ENCODE peak calls at places on chromosome 11, in five cellular contexts. One of them, this sample, is unnamed.

GRCh38 chr11:102485095-102485722 is 32.6 kb upstream of the TMEM123 start:
- DNase-seq in BJ: no peak
- DNase-seq in cardiac fibroblast: peak
- DNase-seq in fibroblast of mammary gland: peak
- DNase-seq in colonic mucosa: no peak
- DNase-seq in this sample: peak

GRCh38 chr11:103338621-103339484 is 229.6 kb downstream of the DYNC2H1 start:
- DNase-seq in BJ: no peak
- DNase-seq in cardiac fibroblast: peak
- DNase-seq in fibroblast of mammary gland: peak
- DNase-seq in colonic mucosa: no peak
- DNase-seq in this sample: peak

GRCh38 chr11:116065986-116066385 is 561.8 kb upstream of the CADM1 start:
- DNase-seq in BJ: no peak
- DNase-seq in cardiac fibroblast: no peak
- DNase-seq in fibroblast of mammary gland: no peak
- DNase-seq in colonic mucosa: no peak
- DNase-seq in this sample: no peak

GRCh38 chr11:11076276-11076675 is 218.4 kb upstream of the ZBED5 start:
- DNase-seq in BJ: no peak
- DNase-seq in cardiac fibroblast: no peak
- DNase-seq in fibroblast of mammary gland: no peak
- DNase-seq in colonic mucosa: no peak
- DNase-seq in this sample: no peak

GRCh38 chr11:46513934-46514342 is 79.9 kb downstream of the AMBRA1 start:
- DNase-seq in BJ: no peak
- DNase-seq in cardiac fibroblast: peak
- DNase-seq in fibroblast of mammary gland: peak
- DNase-seq in colonic mucosa: no peak
- DNase-seq in this sample: no peak

GRCh38 chr11:34644669-34645406 is 23.9 kb downstream of the EHF start:
- DNase-seq in BJ: peak
- DNase-seq in cardiac fibroblast: peak
- DNase-seq in fibroblast of mammary gland: peak
- DNase-seq in colonic mucosa: no peak
- DNase-seq in this sample: peak

GRCh38 chr11:127670372-127670771 is 669.8 kb upstream of the KIRREL3 start:
- DNase-seq in BJ: no peak
- DNase-seq in cardiac fibroblast: no peak
- DNase-seq in fibroblast of mammary gland: no peak
- DNase-seq in colonic mucosa: no peak
- DNase-seq in this sample: no peak

GRCh38 chr11:19683141-19683805 is 29.4 kb upstream of the NAV2 start:
- DNase-seq in BJ: no peak
- DNase-seq in cardiac fibroblast: peak
- DNase-seq in fibroblast of mammary gland: peak
- DNase-seq in colonic mucosa: no peak
- DNase-seq in this sample: no peak

GRCh38 chr11:45463541-45463940 is 177.4 kb upstream of the SYT13 start:
- DNase-seq in BJ: no peak
- DNase-seq in cardiac fibroblast: no peak
- DNase-seq in fibroblast of mammary gland: no peak
- DNase-seq in colonic mucosa: no peak
- DNase-seq in this sample: no peak

GRCh38 chr11:108549319-108549885 is 44.2 kb downstream of the EXPH5 start:
- DNase-seq in BJ: no peak
- DNase-seq in cardiac fibroblast: no peak
- DNase-seq in fibroblast of mammary gland: no peak
- DNase-seq in colonic mucosa: no peak
- DNase-seq in this sample: no peak

GRCh38 chr11:70174846-70175764 is 28.0 kb upstream of the FADD start:
- DNase-seq in BJ: no peak
- DNase-seq in cardiac fibroblast: no peak
- DNase-seq in fibroblast of mammary gland: no peak
- DNase-seq in colonic mucosa: no peak
- DNase-seq in this sample: no peak

GRCh38 chr11:107385361-107385982 is 72.2 kb downstream of the CWF19L2 start:
- DNase-seq in BJ: no peak
- DNase-seq in cardiac fibroblast: peak
- DNase-seq in fibroblast of mammary gland: peak
- DNase-seq in colonic mucosa: no peak
- DNase-seq in this sample: no peak

GRCh38 chr11:132590986-132591385 is 941.3 kb downstream of the OPCML start:
- DNase-seq in BJ: no peak
- DNase-seq in cardiac fibroblast: no peak
- DNase-seq in fibroblast of mammary gland: no peak
- DNase-seq in colonic mucosa: no peak
- DNase-seq in this sample: no peak

GRCh38 chr11:1823376-1824220 is 11.2 kb upstream of the SYT8 start:
- DNase-seq in BJ: no peak
- DNase-seq in cardiac fibroblast: no peak
- DNase-seq in fibroblast of mammary gland: no peak
- DNase-seq in colonic mucosa: no peak
- DNase-seq in this sample: no peak

GRCh38 chr11:208177-208916 is 839 bp downstream of the RIC8A start:
- DNase-seq in BJ: no peak
- DNase-seq in cardiac fibroblast: peak
- DNase-seq in fibroblast of mammary gland: peak
- DNase-seq in colonic mucosa: peak
- DNase-seq in this sample: no peak

GRCh38 chr11:102320679-102321078 is 3.4 kb downstream of the BIRC3 start:
- DNase-seq in BJ: no peak
- DNase-seq in cardiac fibroblast: no peak
- DNase-seq in fibroblast of mammary gland: no peak
- DNase-seq in colonic mucosa: no peak
- DNase-seq in this sample: no peak

GRCh38 chr11:61041755-61042518 is 60.4 kb upstream of the CD5 start:
- DNase-seq in BJ: no peak
- DNase-seq in cardiac fibroblast: no peak
- DNase-seq in fibroblast of mammary gland: no peak
- DNase-seq in colonic mucosa: peak
- DNase-seq in this sample: no peak

GRCh38 chr11:126561327-126561893 is 205.9 kb downstream of the ST3GAL4 start:
- DNase-seq in BJ: no peak
- DNase-seq in cardiac fibroblast: peak
- DNase-seq in fibroblast of mammary gland: peak
- DNase-seq in colonic mucosa: peak
- DNase-seq in this sample: no peak

GRCh38 chr11:2589538-2589934 is 110.3 kb downstream of the KCNQ1OT1 start:
- DNase-seq in BJ: no peak
- DNase-seq in cardiac fibroblast: no peak
- DNase-seq in fibroblast of mammary gland: no peak
- DNase-seq in colonic mucosa: no peak
- DNase-seq in this sample: no peak

GRCh38 chr11:48164836-48165235 is 51.8 kb upstream of the OR4B1 start:
- DNase-seq in BJ: no peak
- DNase-seq in cardiac fibroblast: no peak
- DNase-seq in fibroblast of mammary gland: no peak
- DNase-seq in colonic mucosa: no peak
- DNase-seq in this sample: no peak

GRCh38 chr11:64444838-64445441 is 86.0 kb downstream of the RPS6KA4 start:
- DNase-seq in BJ: no peak
- DNase-seq in cardiac fibroblast: peak
- DNase-seq in fibroblast of mammary gland: peak
- DNase-seq in colonic mucosa: no peak
- DNase-seq in this sample: no peak

GRCh38 chr11:1346669-1347390 is 37.4 kb upstream of the TOLLIP start:
- DNase-seq in BJ: no peak
- DNase-seq in cardiac fibroblast: no peak
- DNase-seq in fibroblast of mammary gland: no peak
- DNase-seq in colonic mucosa: no peak
- DNase-seq in this sample: no peak

GRCh38 chr11:57444362-57445074 is 15.8 kb upstream of the RTN4RL2 start:
- DNase-seq in BJ: no peak
- DNase-seq in cardiac fibroblast: peak
- DNase-seq in fibroblast of mammary gland: peak
- DNase-seq in colonic mucosa: peak
- DNase-seq in this sample: peak

GRCh38 chr11:21137813-21138212 is 468.4 kb downstream of the NELL1 start:
- DNase-seq in BJ: no peak
- DNase-seq in cardiac fibroblast: no peak
- DNase-seq in fibroblast of mammary gland: no peak
- DNase-seq in colonic mucosa: no peak
- DNase-seq in this sample: no peak

GRCh38 chr11:27971256-27971655 is 136.7 kb downstream of the KIF18A start:
- DNase-seq in BJ: no peak
- DNase-seq in cardiac fibroblast: no peak
- DNase-seq in fibroblast of mammary gland: peak
- DNase-seq in colonic mucosa: no peak
- DNase-seq in this sample: no peak

GRCh38 chr11:129733384-129733783 is 82.3 kb upstream of the TMEM45B start:
- DNase-seq in BJ: no peak
- DNase-seq in cardiac fibroblast: no peak
- DNase-seq in fibroblast of mammary gland: no peak
- DNase-seq in colonic mucosa: no peak
- DNase-seq in this sample: no peak

GRCh38 chr11:94928146-94928995 is 45.0 kb downstream of the CWC15 start:
- DNase-seq in BJ: no peak
- DNase-seq in cardiac fibroblast: peak
- DNase-seq in fibroblast of mammary gland: no peak
- DNase-seq in colonic mucosa: no peak
- DNase-seq in this sample: no peak

GRCh38 chr11:119218141-119218878 is 12.2 kb downstream of the CBL start:
- DNase-seq in BJ: peak
- DNase-seq in cardiac fibroblast: peak
- DNase-seq in fibroblast of mammary gland: peak
- DNase-seq in colonic mucosa: no peak
- DNase-seq in this sample: peak
- H3K4me3 ChIP-seq in BJ: no peak
- H3K4me3 ChIP-seq in cardiac fibroblast: no peak
- H3K4me3 ChIP-seq in fibroblast of mammary gland: no peak
- H3K4me3 ChIP-seq in colonic mucosa: no peak
- H3K4me3 ChIP-seq in this sample: no peak

DNA sequence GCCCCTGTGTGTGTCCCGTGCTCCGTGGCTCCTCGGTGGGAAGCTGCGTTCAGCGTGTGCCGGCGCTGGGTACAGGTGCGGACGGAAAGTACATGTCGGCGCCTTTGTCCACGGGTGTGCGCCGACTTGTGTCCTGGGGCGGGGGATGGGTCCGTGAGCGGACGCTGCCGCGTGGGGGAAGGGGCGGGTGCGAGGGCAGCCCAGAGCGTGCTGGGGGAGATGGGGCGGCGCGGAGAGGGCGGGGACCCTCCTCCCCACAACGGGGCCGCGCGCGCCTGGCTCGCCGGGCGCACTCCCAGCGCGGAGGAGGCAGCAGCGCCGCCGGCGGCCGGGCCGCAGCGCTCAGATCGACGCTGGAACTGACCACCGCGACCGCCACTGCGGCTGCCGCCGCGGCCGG is 33.6 kb upstream of the RELT start:
- DNase-seq in BJ: no peak
- DNase-seq in cardiac fibroblast: no peak
- DNase-seq in fibroblast of mammary gland: no peak
- DNase-seq in colonic mucosa: no peak
- DNase-seq in this sample: no peak
- TF ChIP-seq CTCF in BJ: no peak
- TF ChIP-seq CTCF in cardiac fibroblast: no peak
- TF ChIP-seq CTCF in fibroblast of mammary gland: no peak
- TF ChIP-seq CTCF in colonic mucosa: no peak
- TF ChIP-seq CTCF in this sample: no peak

GRCh38 chr11:72007089-72007476 is 8.4 kb downstream of the IL18BP start:
- DNase-seq in BJ: no peak
- DNase-seq in cardiac fibroblast: no peak
- DNase-seq in fibroblast of mammary gland: no peak
- DNase-seq in colonic mucosa: no peak
- DNase-seq in this sample: no peak

GRCh38 chr11:72004515-72005346 is 6.0 kb downstream of the IL18BP start:
- DNase-seq in BJ: no peak
- DNase-seq in cardiac fibroblast: no peak
- DNase-seq in fibroblast of mammary gland: no peak
- DNase-seq in colonic mucosa: no peak
- DNase-seq in this sample: no peak

GRCh38 chr11:72003776-72004171 is 5.1 kb downstream of the IL18BP start:
- DNase-seq in BJ: no peak
- DNase-seq in cardiac fibroblast: no peak
- DNase-seq in fibroblast of mammary gland: no peak
- DNase-seq in colonic mucosa: no peak
- DNase-seq in this sample: no peak

GRCh38 chr11:72006309-72007088 is 7.8 kb downstream of the IL18BP start:
- DNase-seq in BJ: no peak
- DNase-seq in cardiac fibroblast: no peak
- DNase-seq in fibroblast of mammary gland: no peak
- DNase-seq in colonic mucosa: no peak
- DNase-seq in this sample: no peak

DNA sequence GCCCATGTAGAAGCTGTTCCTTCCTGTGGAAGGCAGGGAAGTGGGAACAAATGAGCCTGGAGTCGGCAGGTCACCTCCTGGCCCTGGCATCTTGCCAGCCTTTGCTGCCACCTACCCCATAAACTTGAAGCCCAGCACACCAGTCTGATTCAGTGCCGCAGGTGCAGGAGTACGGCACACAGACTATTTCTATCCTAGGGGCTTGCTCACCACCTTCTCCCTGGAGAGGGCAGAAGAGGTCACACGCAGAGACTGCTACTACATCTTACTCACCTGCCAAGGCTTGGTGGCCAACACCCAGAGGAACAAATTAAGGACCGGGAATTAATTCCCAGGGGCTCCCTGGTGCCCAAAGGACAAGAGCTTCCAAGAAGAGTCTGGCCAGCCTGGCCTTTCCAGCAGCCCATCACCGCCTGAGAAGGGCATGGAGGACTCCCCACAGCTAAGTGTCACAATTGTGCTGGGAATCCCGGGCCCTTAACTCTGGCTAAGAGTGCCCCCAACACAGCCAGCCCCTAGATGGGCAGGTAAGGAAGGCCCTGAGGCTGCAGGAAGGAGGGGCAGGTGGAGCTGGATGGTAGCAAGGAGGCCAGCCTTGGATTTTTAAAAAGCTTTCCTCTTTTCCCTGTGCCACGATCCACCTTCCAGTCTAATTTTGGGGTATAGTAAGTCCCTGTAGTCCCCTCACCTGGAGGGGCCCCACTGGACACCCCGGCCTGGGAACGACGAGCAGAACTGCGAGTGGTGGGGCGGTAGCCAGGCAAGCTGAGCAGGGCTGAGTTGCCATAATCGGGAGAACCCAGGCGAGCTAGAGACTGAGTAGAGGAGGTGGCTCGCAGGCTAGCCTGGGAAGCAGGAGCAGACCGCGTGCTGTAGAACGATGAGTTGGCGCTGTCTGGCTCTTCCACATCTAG is 6.9 kb downstream of the IL18BP start:
- DNase-seq in BJ: no peak
- DNase-seq in cardiac fibroblast: no peak
- DNase-seq in fibroblast of mammary gland: no peak
- DNase-seq in colonic mucosa: no peak
- DNase-seq in this sample: no peak
- H3K4me3 ChIP-seq in BJ: no peak
- H3K4me3 ChIP-seq in cardiac fibroblast: no peak
- H3K4me3 ChIP-seq in fibroblast of mammary gland: no peak
- H3K4me3 ChIP-seq in colonic mucosa: no peak
- H3K4me3 ChIP-seq in this sample: no peak

DNA sequence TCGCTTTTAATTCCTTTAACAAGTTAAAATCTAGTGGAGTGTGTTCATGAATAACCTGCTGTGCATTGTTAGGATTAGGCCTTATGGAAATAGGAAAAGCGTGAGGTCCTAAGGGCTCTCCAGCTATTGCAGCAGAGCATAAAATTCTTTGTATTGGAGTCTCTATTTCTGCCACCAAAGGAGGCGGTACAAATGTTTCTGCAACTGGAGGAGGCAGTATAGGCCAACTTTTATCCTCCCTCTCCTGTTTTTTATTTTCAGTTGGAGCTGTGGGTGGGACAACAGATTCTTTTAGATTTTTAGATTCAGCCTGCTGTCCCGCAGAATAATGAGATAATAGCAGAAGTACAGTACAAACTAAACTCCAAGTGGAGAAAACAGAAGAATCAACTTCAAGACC is 26.2 kb downstream of the OR10A6 start:
- DNase-seq in BJ: no peak
- DNase-seq in cardiac fibroblast: peak
- DNase-seq in fibroblast of mammary gland: peak
- DNase-seq in colonic mucosa: no peak
- DNase-seq in this sample: peak
- TF ChIP-seq CTCF in BJ: peak
- TF ChIP-seq CTCF in cardiac fibroblast: peak
- TF ChIP-seq CTCF in fibroblast of mammary gland: peak
- TF ChIP-seq CTCF in colonic mucosa: no peak
- TF ChIP-seq CTCF in this sample: peak

This sample was measured in AG09309.